ENCODE peak calls at places on chromosomes 2 and 18, in four cellular contexts. Y is NCI-H1092 treated with DMSO at 0.1 percent for 48 hours; Q is CD8-positive, alpha-beta T cell; B is dorsolateral prefrontal cortex. C is an unnamed sample.

GRCh38 chr2:170771049-170771937 is 1.1 kb downstream of the ERICH2 start:
- DNase-seq in Q (no peak), Y (peak; percentile 79), B (no peak), C (peak; percentile 23)

GRCh38 chr18:38313851-38314250 is 748.3 kb upstream of the CELF4 start:
- DNase-seq in Q (no peak), Y (no peak), B (no peak), C (no peak)

GRCh38 chr2:232966122-232966521 is 46.9 kb downstream of the NGEF start:
- DNase-seq in Q (no peak), Y (no peak), B (no peak), C (no peak)

GRCh38 chr2:124241-124880 is 78.1 kb upstream of the FAM110C start:
- DNase-seq in B (no peak), Q (no peak), Y (no peak), C (no peak)

GRCh38 chr18:7272268-7273049 is 41.6 kb downstream of the LRRC30 start:
- DNase-seq in Y (peak; percentile 48), Q (no peak), B (peak; percentile 75), C (no peak)

GRCh38 chr2:24304098-24304497 is 56.2 kb downstream of the ITSN2 start:
- DNase-seq in Q (no peak), B (peak; percentile 42), Y (peak; percentile 2), C (no peak)

GRCh38 chr2:175834472-175834871 is 167.6 kb downstream of the LNPK start:
- DNase-seq in B (no peak), Y (peak; percentile 49), Q (no peak), C (no peak)

GRCh38 chr2:84958135-84959044 is 12.6 kb upstream of the KCMF1 start:
- DNase-seq in Y (peak; percentile 17), B (no peak), Q (no peak), C (no peak)

GRCh38 chr2:76251342-76251741 is 540.6 kb upstream of the GCFC2 start:
- DNase-seq in Y (no peak), B (no peak), Q (no peak), C (no peak)

GRCh38 chr18:48455555-48456478 is 46.6 kb upstream of the ZBTB7C start:
- DNase-seq in Y (no peak), B (no peak), Q (peak; percentile 30), C (peak; percentile 63)

GRCh38 chr2:39568116-39568515 is 97.6 kb upstream of the TMEM178A start:
- DNase-seq in Y (no peak), B (no peak), Q (no peak), C (no peak)

GRCh38 chr2:9525266-9525665 is 30.4 kb downstream of the ADAM17 start:
- DNase-seq in B (no peak), Q (no peak), Y (no peak), C (no peak)

GRCh38 chr2:121707920-121708361 is 28.7 kb downstream of the NIFK start:
- DNase-seq in Y (no peak), B (no peak), Q (no peak), C (no peak)

GRCh38 chr2:211093743-211094303 is 537.4 kb downstream of the CPS1 start:
- DNase-seq in Y (no peak), B (no peak), Q (no peak), C (no peak)

GRCh38 chr2:95030496-95030895 is 5.0 kb downstream of the MAL start:
- DNase-seq in Q (no peak), B (no peak), Y (no peak), C (no peak)

GRCh38 chr2:37653805-37654378 is 17.6 kb downstream of the CDC42EP3 start:
- DNase-seq in B (peak; percentile 46), Y (no peak), Q (no peak), C (no peak)

GRCh38 chr18:76266226-76266991 is 228.6 kb downstream of the ZNF516 start:
- DNase-seq in Q (no peak), Y (no peak), B (no peak), C (no peak)

GRCh38 chr2:240397924-240398611 is 37.4 kb upstream of the GPC1 start:
- DNase-seq in B (peak; percentile 6), Y (no peak), Q (no peak), C (no peak)

GRCh38 chr2:215983581-215984351 is 29.6 kb downstream of the MREG start:
- DNase-seq in B (no peak), Q (no peak), Y (no peak), C (no peak)

GRCh38 chr2:10339647-10340592 is 37.2 kb downstream of the HPCAL1 start:
- DNase-seq in B (no peak), Y (no peak), Q (no peak), C (no peak)

GRCh38 chr18:25456284-25456683 is 104.3 kb upstream of the ZNF521 start:
- DNase-seq in Y (no peak), Q (no peak), B (no peak), C (no peak)

GRCh38 chr2:64943387-64944150 is 45.6 kb upstream of the SLC1A4 start:
- DNase-seq in Y (no peak), B (peak; percentile 65), Q (no peak), C (no peak)

GRCh38 chr2:62195421-62196277 is at the start of gene B3GNT2:
- DNase-seq in Q (peak; percentile 82), B (peak; percentile 48), Y (peak; percentile 51), C (peak; percentile 66)

GRCh38 chr18:53458944-53459580 is 765.4 kb downstream of the MBD2 start:
- DNase-seq in B (no peak), Q (no peak), Y (peak; percentile 91), C (no peak)

GRCh38 chr2:1701556-1702185 is 42.6 kb downstream of the PXDN start:
- DNase-seq in Y (no peak), Q (no peak), B (no peak), C (no peak)

GRCh38 chr2:231866450-231866849 is 59.7 kb downstream of the NPPC start:
- DNase-seq in Y (no peak), B (no peak), Q (no peak), C (no peak)

GRCh38 chr2:163919717-163920116 is 183.9 kb upstream of the FIGN start:
- DNase-seq in B (no peak), Y (no peak), Q (no peak), C (no peak)

GRCh38 chr2:42545714-42546390 is 22.6 kb upstream of the MTA3 start:
- DNase-seq in Y (no peak), Q (no peak), B (no peak), C (no peak)

GRCh38 chr2:105397959-105398521 is 811 bp downstream of the FHL2 start:
- DNase-seq in Y (no peak), Q (no peak), B (no peak), C (no peak)

GRCh38 chr2:22970284-22970975 is 414.5 kb upstream of the KLHL29 start:
- DNase-seq in B (no peak), Y (no peak), Q (no peak), C (no peak)

GRCh38 chr2:161028581-161028980 is 131.6 kb upstream of the TANK start:
- DNase-seq in Y (no peak), Q (no peak), B (no peak), C (peak; percentile 3)

GRCh38 chr2:239190346-239190745 is 210.5 kb downstream of the HDAC4 start:
- DNase-seq in B (peak; percentile 26), Y (no peak), Q (no peak), C (no peak)

GRCh38 chr2:174247474-174248186 is 702 bp downstream of the OLA1 start:
- DNase-seq in B (no peak), Q (no peak), Y (peak; percentile 52), C (no peak)

GRCh38 chr2:79994161-79994560 is 310.4 kb downstream of the LRRTM1 start:
- DNase-seq in Y (no peak), Q (no peak), B (no peak), C (no peak)

GRCh38 chr2:30201990-30202389 is 29.3 kb upstream of the LBH start:
- DNase-seq in B (no peak), Y (no peak), Q (no peak), C (no peak)

GRCh38 chr18:4639628-4640310 is 184.7 kb upstream of the DLGAP1 start:
- DNase-seq in Y (no peak), Q (no peak), B (no peak), C (no peak)

GRCh38 chr2:232496508-232497373 is 9.1 kb upstream of the ECEL1 start:
- DNase-seq in Y (no peak), Q (no peak), B (no peak), C (no peak)

GRCh38 chr2:240402566-240403295 is 32.7 kb upstream of the GPC1 start:
- DNase-seq in Q (no peak), B (peak; percentile 9), Y (no peak), C (no peak)